ENCODE peak calls at places on chromosomes 11 and 22, in five cellular contexts. Q is GM12865; P is posterior vena cava; Z is cardiac muscle cell; M is activated CD8-positive, alpha-beta memory T cell treated with anti-CD3 and anti-CD28 coated beads for 1 hour. G is an unnamed sample.

GRCh38 chr11:47551086-47551485 is 1.8 kb downstream of the CELF1 start:
- DNase-seq in Z (peak), Q (peak), P (no peak), M (no peak), G (no peak)

GRCh38 chr11:6196396-6196795 is 2.6 kb upstream of the OR52W1 start:
- DNase-seq in Q (peak), M (no peak), Z (no peak), P (no peak), G (no peak)

GRCh38 chr11:108593214-108593909 is at the start of gene EXPH5:
- DNase-seq in M (peak), Q (peak), P (peak), Z (peak), G (peak)

GRCh38 chr11:101848262-101848661 is 66.5 kb upstream of the CEP126 start:
- DNase-seq in Z (peak), Q (peak), P (no peak), M (no peak), G (no peak)

GRCh38 chr11:102830328-102830727 is 13.1 kb downstream of the MMP3 start:
- DNase-seq in M (no peak), P (no peak), Q (no peak), Z (no peak), G (no peak)

GRCh38 chr22:33057363-33057995 is 702 bp downstream of the SYN3 start:
- DNase-seq in Z (no peak), M (no peak), Q (no peak), P (no peak), G (no peak)

GRCh38 chr11:73257342-73258103 is 14.6 kb upstream of the P2RY6 start:
- DNase-seq in M (no peak), P (peak), Z (peak), Q (no peak), G (peak)

GRCh38 chr11:76860539-76861475 is at the start of gene ACER3:
- DNase-seq in Q (peak), P (peak), M (peak), Z (peak), G (peak)

GRCh38 chr22:17164392-17165024 is 5.4 kb upstream of the HDHD5 start:
- DNase-seq in M (no peak), Z (no peak), Q (no peak), P (no peak), G (no peak)

GRCh38 chr11:12222099-12222751 is 111.8 kb downstream of the MICAL2 start:
- DNase-seq in P (no peak), Z (peak), M (no peak), Q (no peak), G (no peak)

GRCh38 chr11:33543823-33544222 is 156.8 kb downstream of the C11orf91 start:
- DNase-seq in P (no peak), Z (no peak), M (no peak), Q (no peak), G (no peak)